ENCODE peak calls at places on chromosomes 5 and 9, in ten cellular contexts. W is foreskin fibroblast, Q is brain microvascular endothelial cell, A is colonic mucosa, B is fibroblast of lung, L is GM23338, G is tibial artery, U is B cell, E is endothelial cell, I is upper lobe of left lung. M is an unnamed sample.

GRCh38 chr5:146026307-146027010 is 78.9 kb downstream of the PLAC8L1 start:
- DNase-seq in U (no peak), G (no peak), I (no peak), E (no peak), Q (no peak), W (no peak), B (no peak), L (peak; percentile 83), A (no peak), M (no peak)

GRCh38 chr5:125054106-125054505 is 307.7 kb upstream of the ZNF608 start:
- DNase-seq in E (no peak), L (peak; percentile 31), I (no peak), U (no peak), W (no peak), A (no peak), B (no peak), Q (no peak), G (no peak), M (no peak)

GRCh38 chr5:81778642-81779041 is 27.7 kb upstream of the SSBP2 start:
- DNase-seq in Q (no peak), L (no peak), I (no peak), B (peak; percentile 44), U (no peak), W (peak; percentile 33), A (no peak), E (no peak), G (no peak), M (no peak)

GRCh38 chr5:113343343-113343742 is 91.4 kb downstream of the TSSK1B start:
- DNase-seq in L (no peak), W (peak; percentile 49), B (peak; percentile 75), A (no peak), E (no peak), U (no peak), G (no peak), I (no peak), Q (peak; percentile 66), M (no peak)

GRCh38 chr9:99187311-99187710 is 34.4 kb downstream of the ALG2 start:
- DNase-seq in U (no peak), G (no peak), A (no peak), W (no peak), I (no peak), Q (no peak), B (no peak), E (no peak), L (no peak), M (no peak)

GRCh38 chr9:1939926-1940368 is 75.2 kb upstream of the SMARCA2 start:
- DNase-seq in G (no peak), U (peak; percentile 59), E (peak; percentile 16), I (no peak), L (peak; percentile 84), W (no peak), B (peak; percentile 16), A (peak; percentile 24), Q (no peak), M (no peak)

GRCh38 chr5:65539827-65540226 is 23.1 kb downstream of the CENPK start:
- DNase-seq in E (no peak), L (no peak), I (no peak), A (no peak), U (no peak), G (no peak), B (no peak), W (no peak), Q (no peak), M (no peak)

GRCh38 chr9:135075234-135076142 is 12.0 kb upstream of the OLFM1 start:
- DNase-seq in W (no peak), G (peak; percentile 59), L (peak; percentile 75), U (no peak), B (no peak), Q (no peak), I (peak; percentile 93), A (peak; percentile 32), E (peak; percentile 48), M (no peak)

GRCh38 chr5:147391781-147392180 is 118.1 kb downstream of the DPYSL3 start:
- DNase-seq in U (no peak), W (peak; percentile 74), Q (peak; percentile 88), I (no peak), A (peak; percentile 22), L (peak; percentile 58), E (peak; percentile 55), B (peak; percentile 78), G (peak; percentile 79), M (no peak)

GRCh38 chr9:127608104-127608966 is 3.7 kb upstream of the STXBP1 start:
- DNase-seq in B (peak; percentile 33), Q (no peak), A (peak; percentile 76), I (peak; percentile 94), G (no peak), L (peak; percentile 97), E (peak; percentile 40), U (peak; percentile 65), W (no peak), M (peak; percentile 56)

GRCh38 chr5:53369681-53370080 is 110.7 kb upstream of the FST start:
- DNase-seq in U (no peak), W (no peak), G (no peak), I (no peak), L (no peak), B (no peak), A (no peak), Q (no peak), E (no peak), M (no peak)

GRCh38 chr5:97062046-97062445 is 80.4 kb downstream of the LIX1 start:
- DNase-seq in W (no peak), Q (no peak), L (peak; percentile 31), A (no peak), U (no peak), I (no peak), E (no peak), B (no peak), G (no peak), M (no peak)

GRCh38 chr5:88776692-88777091 is 106.3 kb downstream of the MEF2C start:
- DNase-seq in Q (no peak), B (no peak), E (no peak), U (no peak), L (no peak), A (peak; percentile 25), W (no peak), I (peak; percentile 22), G (no peak), M (no peak)

GRCh38 chr9:89753472-89754055 is 148.8 kb downstream of the GADD45G start:
- DNase-seq in B (no peak), Q (no peak), U (no peak), A (no peak), E (no peak), I (no peak), W (no peak), G (no peak), L (no peak), M (no peak)

GRCh38 chr9:71765693-71766092 is 2.6 kb downstream of the CEMIP2 start:
- DNase-seq in E (no peak), L (no peak), Q (no peak), W (peak; percentile 39), G (no peak), U (no peak), B (peak; percentile 46), I (no peak), A (peak; percentile 26), M (no peak)

GRCh38 chr9:78826521-78826920 is 529.6 kb downstream of the PSAT1 start:
- DNase-seq in W (peak; percentile 29), G (no peak), E (no peak), I (no peak), Q (no peak), U (no peak), B (no peak), A (no peak), L (no peak), M (no peak)

DNA sequence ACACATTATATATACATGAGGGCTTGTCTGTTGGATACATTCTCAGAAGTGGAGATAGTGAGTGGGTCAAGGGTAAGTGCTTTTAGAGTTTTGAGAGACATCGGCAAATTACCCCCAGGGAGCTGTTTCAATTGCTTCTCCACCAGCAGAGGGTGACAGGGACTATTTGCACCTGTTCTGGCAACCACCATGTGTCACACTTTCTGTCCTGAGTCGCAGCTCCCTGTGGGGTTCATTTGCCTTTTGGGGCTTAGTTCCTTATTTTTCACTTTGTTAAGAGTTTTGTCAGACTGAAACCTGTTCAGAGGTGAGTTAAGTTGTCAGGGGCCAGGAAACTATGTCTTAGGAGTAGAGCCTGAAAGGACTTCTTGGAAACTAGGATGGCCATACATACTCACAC is 20.1 kb upstream of the SLC36A1 start:
- DNase-seq in A (no peak), W (no peak), L (no peak), Q (no peak), E (no peak), B (no peak), G (no peak), U (peak; percentile 77), I (no peak), M (no peak)
- TF ChIP-seq CTCF in A (no peak), W (no peak), L (peak; percentile 18), Q (no peak), E (no peak), B (no peak), G (no peak), U (peak; percentile 55), I (no peak), M (no peak)

GRCh38 chr5:168291281-168291960 is at the start of gene WWC1:
- DNase-seq in A (peak; percentile 90), Q (no peak), I (peak; percentile 95), W (peak; percentile 36), E (peak; percentile 53), G (no peak), L (peak; percentile 89), U (peak; percentile 68), B (peak; percentile 22), M (peak; percentile 19)
- TF ChIP-seq CTCF in A (peak; percentile 28), Q (no peak), I (no peak), W (peak; percentile 21), E (no peak), G (no peak), L (peak; percentile 36), U (no peak), B (no peak), M (no peak)

DNA sequence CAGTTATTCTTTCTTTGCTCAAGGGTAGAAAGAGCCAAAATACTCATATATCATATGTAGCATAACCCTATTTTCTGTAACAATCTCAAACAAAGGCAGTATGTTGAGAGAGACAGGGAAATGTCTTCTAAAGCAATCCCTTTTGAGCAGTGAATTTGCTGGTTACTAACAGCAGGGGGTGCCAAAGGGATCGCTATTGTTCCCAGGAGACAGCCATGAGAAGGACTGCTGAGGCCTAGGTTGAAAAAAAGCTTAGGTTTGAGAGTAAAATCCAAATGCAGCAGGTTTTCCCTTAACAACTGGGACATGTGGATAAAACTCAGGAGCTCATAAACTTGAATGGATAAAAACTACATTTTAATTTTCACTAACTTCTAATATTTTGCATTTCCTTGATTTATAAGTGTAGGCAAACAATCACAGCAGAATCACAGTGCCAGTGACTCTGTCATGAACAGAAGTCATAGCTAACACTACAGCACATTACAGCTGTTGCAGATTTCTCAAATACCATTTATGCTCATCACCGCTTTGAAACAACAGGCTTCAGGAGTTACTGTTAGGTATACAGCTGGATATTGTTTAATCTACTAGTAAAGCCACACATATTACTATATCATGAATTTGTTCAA is 148.4 kb downstream of the MAPKAP1 start:
- DNase-seq in L (peak; percentile 89), Q (peak; percentile 77), G (peak; percentile 52), W (peak; percentile 56), E (peak; percentile 63), B (peak; percentile 86), I (no peak), A (peak; percentile 76), U (peak; percentile 63), M (peak; percentile 25)
- TF ChIP-seq CTCF in L (peak; percentile 80), Q (peak; percentile 89), G (peak; percentile 72), W (peak; percentile 83), E (peak; percentile 75), B (peak; percentile 89), I (peak; percentile 70), A (peak; percentile 82), U (peak; percentile 90), M (peak; percentile 73)

DNA sequence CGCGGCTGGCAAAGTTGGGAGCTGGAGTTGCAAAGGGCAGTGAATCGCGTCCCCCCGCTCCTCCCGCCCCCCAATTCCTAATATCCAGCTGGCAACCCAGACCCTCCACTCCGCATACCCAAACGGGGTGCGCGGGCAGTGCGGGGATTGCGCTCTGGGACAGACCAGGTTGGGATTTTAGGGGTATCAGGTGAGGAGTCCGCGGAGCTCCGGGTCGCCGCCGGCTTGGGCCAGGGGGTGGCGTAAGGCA is 553 bp downstream of the IQGAP2 start:
- DNase-seq in G (no peak), A (no peak), L (no peak), Q (no peak), I (peak; percentile 90), E (peak; percentile 70), B (no peak), W (no peak), U (no peak), M (no peak)
- TF ChIP-seq CTCF in G (no peak), A (peak; percentile 22), L (no peak), Q (peak; percentile 17), I (no peak), E (no peak), B (no peak), W (no peak), U (no peak), M (no peak)

M was measured in natural killer cell.